ENCODE peak calls at places on chromosomes 2 and 18, in five cellular contexts. Z, R, V, E and S are unnamed samples.

GRCh38 chr2:203737360-203737759 is 30.9 kb downstream of the CD28 start:
- DNase-seq in Z (no peak), R (no peak), V (no peak), E (no peak), S (no peak)

GRCh38 chr18:8525692-8526091 is 83.5 kb upstream of the RAB12 start:
- DNase-seq in Z (no peak), R (no peak), V (no peak), E (no peak), S (no peak)

GRCh38 chr2:126627623-126628022 is 28.3 kb upstream of the GYPC start:
- DNase-seq in Z (no peak), R (no peak), V (no peak), E (no peak), S (no peak)

GRCh38 chr2:161418715-161419337 is 2.7 kb downstream of the TBR1 start:
- DNase-seq in Z (no peak), R (no peak), V (no peak), E (no peak), S (no peak)

GRCh38 chr18:42414756-42415454 is 459.9 kb downstream of the PIK3C3 start:
- DNase-seq in Z (no peak), R (peak; percentile 6), V (no peak), E (no peak), S (no peak)

GRCh38 chr2:174778479-174778962 is 14.2 kb upstream of the CHRNA1 start:
- DNase-seq in Z (peak; percentile 84), R (no peak), V (no peak), E (no peak), S (no peak)

GRCh38 chr2:60926751-60927568 is 45.6 kb downstream of the REL start:
- DNase-seq in Z (no peak), R (no peak), V (no peak), E (no peak), S (no peak)

GRCh38 chr2:201961401-201961800 is 72.3 kb upstream of the FZD7 start:
- DNase-seq in Z (no peak), R (no peak), V (no peak), E (no peak), S (no peak)

GRCh38 chr2:45210466-45211195 is 201.4 kb upstream of the SIX2 start:
- DNase-seq in Z (no peak), R (peak; percentile 19), V (no peak), E (no peak), S (no peak)

GRCh38 chr2:191533693-191534175 is 144.2 kb upstream of the NABP1 start:
- DNase-seq in Z (no peak), R (no peak), V (no peak), E (no peak), S (no peak)

GRCh38 chr2:124973396-124973795 is 948.3 kb downstream of the CNTNAP5 start:
- DNase-seq in Z (no peak), R (no peak), V (no peak), E (no peak), S (no peak)

GRCh38 chr2:176181551-176181950 is 6.9 kb upstream of the HOXD1 start:
- DNase-seq in Z (no peak), R (no peak), V (no peak), E (no peak), S (no peak)

GRCh38 chr2:30702694-30703093 is 104.6 kb downstream of the CAPN13 start:
- DNase-seq in Z (no peak), R (no peak), V (no peak), E (no peak), S (no peak)

GRCh38 chr2:57880967-57881366 is 165.6 kb upstream of the VRK2 start:
- DNase-seq in Z (no peak), R (no peak), V (peak; percentile 9), E (no peak), S (no peak)

GRCh38 chr2:52475600-52475999 is 1292.0 kb upstream of the CHAC2 start:
- DNase-seq in Z (no peak), R (no peak), V (no peak), E (no peak), S (no peak)

GRCh38 chr2:224072541-224073188 is 33.6 kb upstream of the SERPINE2 start:
- DNase-seq in Z (no peak), R (no peak), V (no peak), E (no peak), S (no peak)

GRCh38 chr2:169069341-169069740 is at the start of gene DHRS9:
- DNase-seq in Z (peak; percentile 57), R (peak; percentile 78), V (no peak), E (no peak), S (no peak)

GRCh38 chr2:236569593-236569973 is at the start of gene ACKR3:
- DNase-seq in Z (peak; percentile 72), R (peak; percentile 76), V (peak; percentile 79), E (no peak), S (peak; percentile 84)

GRCh38 chr2:2916621-2917020 is 461.0 kb downstream of the EIPR1 start:
- DNase-seq in Z (no peak), R (no peak), V (no peak), E (no peak), S (no peak)

GRCh38 chr2:219557320-219557719 is 13.5 kb downstream of the TMEM198 start:
- DNase-seq in Z (no peak), R (no peak), V (no peak), E (no peak), S (no peak)

GRCh38 chr2:134119672-134120159 is 134.2 kb upstream of the MGAT5 start:
- DNase-seq in Z (peak; percentile 93), R (peak; percentile 87), V (peak; percentile 88), E (peak; percentile 88), S (peak; percentile 92)

GRCh38 chr2:167756427-167756826 is 491.0 kb downstream of the STK39 start:
- DNase-seq in Z (no peak), R (no peak), V (no peak), E (no peak), S (no peak)

DNA sequence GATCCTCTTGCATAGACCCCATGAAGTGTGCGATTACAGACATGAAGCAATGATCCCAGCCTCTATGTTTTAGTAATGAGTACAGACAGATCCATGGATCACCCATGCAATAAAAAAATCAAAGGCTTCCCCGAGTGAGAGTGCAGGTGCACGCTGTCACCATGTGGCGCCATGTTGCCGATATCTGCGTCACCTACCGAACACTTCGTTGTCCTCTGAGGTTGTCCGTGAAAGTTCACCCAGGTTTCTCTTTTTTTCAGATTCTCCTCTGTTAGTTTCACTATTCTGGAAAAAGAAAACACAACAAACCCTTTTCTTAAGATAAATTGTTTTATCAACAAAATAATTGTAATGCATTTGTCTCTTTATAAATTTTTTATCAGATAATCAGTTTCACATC is 66.5 kb downstream of the MBP start:
- DNase-seq in Z (no peak), R (no peak), V (no peak), E (no peak), S (no peak)
- H3K27ac ChIP-seq in Z (peak overlapping the region; percentile 81), R (peak overlapping the region; percentile 95), V (peak overlapping the region; percentile 69), E (peak overlapping the region; percentile 84), S (peak overlapping the region; percentile 74)

DNA sequence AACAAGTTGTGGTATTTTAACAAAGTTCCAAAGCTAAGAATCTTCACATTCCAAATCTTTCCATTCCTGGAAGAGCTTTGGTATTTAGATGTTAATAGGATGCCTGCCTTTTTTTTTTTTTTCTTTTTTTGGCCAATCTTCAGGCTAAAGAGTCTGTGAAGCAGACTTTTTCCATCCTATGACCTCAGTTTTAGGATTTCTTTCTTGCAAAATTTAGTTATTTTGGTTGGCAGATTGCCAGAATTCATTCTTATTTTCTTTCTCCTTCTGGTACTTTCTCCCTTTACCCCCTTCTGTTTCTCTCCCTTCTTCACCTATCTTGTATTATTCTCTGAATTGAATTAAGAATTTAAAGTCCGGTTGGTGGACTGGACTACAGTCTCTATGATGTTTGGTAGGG is 217.8 kb upstream of the REV1 start:
- DNase-seq in Z (no peak), R (no peak), V (no peak), E (no peak), S (no peak)
- H3K4me3 ChIP-seq in Z (no peak overlapping the region), R (no peak overlapping the region), V (no peak overlapping the region), E (no peak overlapping the region), S (no peak overlapping the region)

GRCh38 chr2:98297817-98298684 is 48.2 kb upstream of the CNGA3 start:
- DNase-seq in Z (no peak), R (no peak), V (no peak), E (no peak), S (no peak)
- TF ChIP-seq CTCF in Z (no peak), R (no peak), V (no peak), E (no peak), S (no peak)

GRCh38 chr18:50144535-50144934 is 50.4 kb downstream of the MYO5B start:
- DNase-seq in Z (no peak), R (no peak), V (no peak), E (no peak), S (no peak)
- H3K27ac ChIP-seq in Z (no peak overlapping the region), R (no peak overlapping the region), V (no peak overlapping the region), E (no peak overlapping the region), S (no peak overlapping the region)

GRCh38 chr18:35158728-35159443 is 81.9 kb upstream of the ZNF397 start:
- DNase-seq in Z (no peak), R (no peak), V (no peak), E (no peak), S (no peak)
- H3K4me3 ChIP-seq in Z (no peak overlapping the region), R (no peak overlapping the region), V (no peak overlapping the region), E (no peak overlapping the region), S (no peak overlapping the region)

DNA sequence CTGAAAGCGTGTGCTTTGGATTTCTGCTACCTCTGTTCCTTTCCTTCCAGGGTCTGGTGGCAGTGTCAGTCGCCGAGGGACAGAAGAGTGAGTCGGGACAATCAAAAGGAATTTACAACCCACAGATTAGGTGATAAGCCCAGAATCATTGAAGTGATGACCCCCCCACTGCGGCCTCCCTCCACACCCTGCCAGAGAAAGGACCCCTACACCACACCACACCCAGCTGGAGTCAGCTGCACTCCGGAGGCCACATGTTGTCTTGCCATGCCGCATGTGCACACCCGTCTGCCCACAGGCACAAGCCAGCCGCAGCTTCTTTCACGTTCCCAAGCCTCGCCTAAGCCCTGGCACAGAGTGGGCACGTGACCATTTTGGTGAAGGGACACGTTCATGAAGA is 366.8 kb upstream of the SALL3 start:
- DNase-seq in Z (no peak), R (no peak), V (no peak), E (peak; percentile 36), S (peak; percentile 22)
- TF ChIP-seq CTCF in Z (no peak), R (no peak), V (no peak), E (no peak), S (no peak)

GRCh38 chr2:197620113-197620512 is 55.3 kb downstream of the RFTN2 start:
- DNase-seq in Z (no peak), R (no peak), V (no peak), E (no peak), S (no peak)
- H3K27ac ChIP-seq in Z (no peak overlapping the region), R (no peak overlapping the region), V (no peak overlapping the region), E (no peak overlapping the region), S (peak overlapping the region; percentile 27)

GRCh38 chr18:12085786-12086185 is 7.9 kb upstream of the ANKRD62 start:
- DNase-seq in Z (no peak), R (no peak), V (peak; percentile 53), E (no peak), S (no peak)
- H3K4me3 ChIP-seq in Z (no peak overlapping the region), R (no peak overlapping the region), V (no peak overlapping the region), E (no peak overlapping the region), S (no peak overlapping the region)

DNA sequence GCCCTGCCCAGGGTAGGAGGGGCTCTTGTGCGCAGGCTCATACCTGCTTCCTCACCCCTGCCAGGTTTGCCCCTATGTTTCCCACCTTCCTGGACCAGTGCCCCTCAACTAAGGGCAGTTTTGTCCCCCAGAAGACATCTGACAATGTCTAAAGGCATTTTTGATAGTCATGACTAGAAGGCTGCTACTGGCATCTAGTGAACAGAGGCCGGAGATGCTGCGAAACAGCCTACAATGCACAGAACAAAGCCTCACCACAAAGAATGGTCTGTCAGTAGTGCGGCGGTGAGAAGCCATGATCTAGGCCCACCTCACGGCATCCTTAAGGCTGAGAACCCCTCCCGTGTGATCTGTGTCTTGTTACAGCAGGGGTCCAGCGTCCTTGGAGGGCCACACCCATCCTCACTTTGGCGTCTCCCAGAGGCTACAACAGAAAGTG is 96.0 kb downstream of the TMEM17 start:
- DNase-seq in Z (no peak), R (no peak), V (no peak), E (no peak), S (no peak)
- TF ChIP-seq CTCF in Z (no peak), R (peak; percentile 9), V (no peak), E (no peak), S (peak; percentile 44)